ENCODE peak calls at places on chromosome 11, in eight cellular contexts. K is right cardiac atrium; P is esophagus muscularis mucosa; R is neuronal stem cell; O is CD8-positive, alpha-beta T cell; X is psoas muscle; Y is CD8-positive, alpha-beta memory T cell; U is HCT116. D is an unnamed sample.
A peak's percentile ranks its signal among the peaks of the same experiment; 100 is the strongest.

GRCh38 chr11:2898366-2899079 is 12.9 kb upstream of the CDKN1C start:
- DNase-seq in K (peak; percentile 63), P (peak; percentile 94), R (no peak), O (peak; percentile 72), X (peak; percentile 76), Y (peak; percentile 47), U (no peak), D (no peak)

GRCh38 chr11:103731681-103732080 is 304.8 kb upstream of the DDI1 start:
- DNase-seq in K (no peak), P (no peak), R (no peak), O (no peak), X (no peak), Y (no peak), U (no peak), D (no peak)

GRCh38 chr11:2219318-2220017 is 47.9 kb upstream of the TH start:
- DNase-seq in K (no peak), P (peak; percentile 57), R (no peak), O (no peak), X (no peak), Y (no peak), U (no peak), D (no peak)

GRCh38 chr11:123286255-123286654 is 91.2 kb upstream of the CLMP start:
- DNase-seq in K (no peak), P (no peak), R (no peak), O (no peak), X (no peak), Y (no peak), U (no peak), D (no peak)

GRCh38 chr11:95322546-95322945 is 91.5 kb upstream of the SESN3 start:
- DNase-seq in K (no peak), P (no peak), R (no peak), O (no peak), X (no peak), Y (no peak), U (no peak), D (no peak)

GRCh38 chr11:897226-898159 is 13.1 kb downstream of the CHID1 start:
- DNase-seq in K (peak; percentile 46), P (no peak), R (no peak), O (no peak), X (no peak), Y (no peak), U (no peak), D (no peak)

GRCh38 chr11:16126361-16126760 is 230.0 kb downstream of the SOX6 start:
- DNase-seq in K (no peak), P (no peak), R (no peak), O (no peak), X (no peak), Y (no peak), U (no peak), D (no peak)

GRCh38 chr11:79582434-79582833 is 141.6 kb upstream of the TENM4 start:
- DNase-seq in K (no peak), P (no peak), R (no peak), O (no peak), X (no peak), Y (no peak), U (no peak), D (no peak)

GRCh38 chr11:128343134-128343514 is 244.2 kb downstream of the ETS1 start:
- DNase-seq in K (no peak), P (no peak), R (no peak), O (no peak), X (no peak), Y (no peak), U (no peak), D (no peak)

GRCh38 chr11:62652156-62653006 is 721 bp downstream of the INTS5 start:
- DNase-seq in K (no peak), P (no peak), R (no peak), O (no peak), X (no peak), Y (peak; percentile 65), U (no peak), D (no peak)

GRCh38 chr11:45560153-45560934 is 105.1 kb downstream of the CHST1 start:
- DNase-seq in K (peak; percentile 21), P (no peak), R (no peak), O (no peak), X (peak; percentile 78), Y (no peak), U (no peak), D (no peak)

GRCh38 chr11:80846442-80846841 is 1405.6 kb upstream of the TENM4 start:
- DNase-seq in K (no peak), P (no peak), R (no peak), O (no peak), X (no peak), Y (no peak), U (no peak), D (no peak)

GRCh38 chr11:80846979-80847378 is 1406.1 kb upstream of the TENM4 start:
- DNase-seq in K (no peak), P (no peak), R (no peak), O (no peak), X (no peak), Y (no peak), U (no peak), D (no peak)

GRCh38 chr11:80843266-80843974 is 1402.6 kb upstream of the TENM4 start:
- DNase-seq in K (no peak), P (no peak), R (no peak), O (no peak), X (no peak), Y (no peak), U (no peak), D (no peak)

GRCh38 chr11:80841716-80842115 is 1400.9 kb upstream of the TENM4 start:
- DNase-seq in K (no peak), P (no peak), R (no peak), O (no peak), X (no peak), Y (no peak), U (no peak), D (no peak)

DNA sequence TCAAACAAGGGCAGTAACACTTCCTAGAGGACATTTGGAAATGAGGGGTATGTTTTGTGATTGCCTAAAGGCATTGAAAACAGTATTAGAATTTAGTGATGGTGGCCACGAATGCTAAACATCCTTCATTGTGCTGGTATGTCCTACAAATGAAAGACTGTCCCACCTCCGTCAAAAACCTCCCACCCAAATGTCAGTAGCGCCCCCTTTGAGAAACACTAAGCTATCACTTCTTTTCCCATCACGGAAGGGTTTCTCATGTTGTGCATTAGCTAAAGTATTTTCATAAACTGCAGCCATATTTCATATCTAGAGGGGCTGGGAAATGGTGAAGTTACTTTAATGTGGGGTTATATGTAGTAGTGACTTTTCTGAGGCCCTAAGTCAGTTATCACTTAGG is 1403.3 kb upstream of the TENM4 start:
- DNase-seq in K (no peak), P (no peak), R (no peak), O (no peak), X (no peak), Y (no peak), U (no peak), D (no peak)
- H3K9me3 ChIP-seq in K (no peaks in the 10 kb centered on the region), P (no peaks in the 10 kb centered on the region), R (no peaks in the 10 kb centered on the region), O (no peaks in the 10 kb centered on the region), X (no peaks in the 10 kb centered on the region), Y (no peaks in the 10 kb centered on the region), U (no peaks in the 10 kb centered on the region), D (no peaks in the 10 kb centered on the region)

GRCh38 chr11:97732011-97732632 is 1288.6 kb upstream of the CNTN5 start:
- DNase-seq in K (no peak), P (no peak), R (no peak), O (no peak), X (no peak), Y (no peak), U (no peak), D (no peak)

DNA sequence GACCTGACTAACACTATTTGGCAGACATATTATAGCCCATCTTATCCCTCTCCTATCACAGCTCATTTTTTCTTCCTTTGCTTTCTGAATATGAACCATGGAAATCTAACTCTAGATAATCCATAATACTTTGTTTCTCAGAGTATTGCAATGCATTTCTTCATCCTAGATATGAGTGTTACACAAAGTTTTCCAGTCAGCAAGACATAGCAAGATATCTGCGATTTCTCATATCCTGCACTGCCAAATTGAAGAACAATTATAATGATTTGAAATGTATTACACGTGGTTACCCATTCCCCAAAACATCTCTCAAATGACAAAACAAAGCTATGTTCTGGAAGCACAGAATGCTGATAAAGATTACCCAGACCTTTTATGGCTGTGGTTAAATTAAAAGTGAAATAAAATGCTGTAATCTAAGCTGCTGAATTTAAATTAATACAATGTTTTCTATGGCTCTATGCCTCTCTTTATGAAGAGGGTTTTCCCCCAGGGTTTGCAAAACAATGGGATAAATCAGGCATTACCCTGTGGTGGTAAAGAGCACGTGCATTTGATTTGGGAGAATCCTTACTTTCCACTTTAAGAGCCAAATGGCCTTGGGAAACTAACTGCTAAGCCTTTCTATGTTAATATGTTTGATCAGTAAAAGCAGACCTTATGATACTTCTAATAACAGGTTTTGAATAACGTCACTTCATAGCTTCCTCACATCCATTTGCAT is 1291.0 kb upstream of the CNTN5 start:
- DNase-seq in K (no peak), P (no peak), R (no peak), O (no peak), X (no peak), Y (no peak), U (no peak), D (no peak)
- H3K9me3 ChIP-seq in K (no peaks in the 10 kb centered on the region), P (no peaks in the 10 kb centered on the region), R (no peaks in the 10 kb centered on the region), O (no peaks in the 10 kb centered on the region), X (no peaks in the 10 kb centered on the region), Y (no peaks in the 10 kb centered on the region), U (peaks cover 8% of the 10 kb centered on the region), D (no peaks in the 10 kb centered on the region)

GRCh38 chr11:37527545-37527944 is 929.5 kb upstream of the RAG2 start:
- DNase-seq in K (no peak), P (no peak), R (no peak), O (no peak), X (no peak), Y (no peak), U (no peak), D (no peak)
- H3K9me3 ChIP-seq in K (no peaks in the 10 kb centered on the region), P (no peaks in the 10 kb centered on the region), R (no peaks in the 10 kb centered on the region), O (no peaks in the 10 kb centered on the region), X (no peaks in the 10 kb centered on the region), Y (no peaks in the 10 kb centered on the region), U (peaks cover 3% of the 10 kb centered on the region), D (no peaks in the 10 kb centered on the region)

DNA sequence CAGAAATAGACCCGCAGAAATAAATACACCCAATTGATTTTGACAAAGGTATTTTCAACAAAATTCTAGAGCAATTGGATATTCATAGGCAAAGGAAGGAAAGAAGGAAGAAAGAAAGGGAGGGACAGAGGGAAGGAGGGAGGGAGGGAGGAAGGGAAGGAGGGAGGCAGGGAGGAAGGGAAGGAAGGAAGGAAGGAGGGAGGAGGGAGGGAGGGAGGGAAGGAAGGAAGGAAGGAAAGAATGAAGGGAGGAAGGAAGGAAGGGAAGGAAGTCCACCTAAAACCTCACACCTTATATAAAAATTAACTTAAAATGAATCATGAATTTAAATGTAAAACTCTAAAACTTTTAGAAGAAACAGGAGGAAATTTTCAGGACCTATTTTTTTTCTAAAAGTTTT is 94.2 kb upstream of the USP47 start:
- DNase-seq in K (no peak), P (no peak), R (no peak), O (no peak), X (no peak), Y (no peak), U (no peak), D (no peak)
- H3K9me3 ChIP-seq in K (no peaks in the 10 kb centered on the region), P (no peaks in the 10 kb centered on the region), R (no peaks in the 10 kb centered on the region), O (no peaks in the 10 kb centered on the region), X (no peaks in the 10 kb centered on the region), Y (no peaks in the 10 kb centered on the region), U (no peaks in the 10 kb centered on the region), D (no peaks in the 10 kb centered on the region)

DNA sequence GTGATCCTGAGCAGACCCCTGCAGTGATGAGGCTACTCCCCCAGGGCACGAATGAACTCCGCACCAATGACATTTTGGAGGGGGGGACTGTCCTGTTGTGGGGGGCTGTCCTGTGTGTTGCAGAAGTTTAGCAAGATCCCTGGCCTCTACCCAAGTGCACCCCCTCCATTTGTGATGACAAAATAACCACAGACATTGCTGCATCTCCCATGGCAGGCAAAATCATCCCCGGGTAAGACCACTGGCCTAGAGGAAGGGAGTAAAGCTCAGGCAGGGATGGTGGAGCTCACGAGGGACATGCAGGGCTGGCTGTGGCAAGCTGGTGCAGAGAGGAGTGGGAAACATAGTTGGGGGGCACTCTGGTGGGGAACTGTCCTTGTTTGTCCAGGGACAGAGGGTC is 40.6 kb downstream of the NECTIN1 start:
- DNase-seq in K (no peak), P (no peak), R (no peak), O (no peak), X (no peak), Y (no peak), U (no peak), D (no peak)
- H3K9me3 ChIP-seq in K (no peaks in the 10 kb centered on the region), P (no peaks in the 10 kb centered on the region), R (no peaks in the 10 kb centered on the region), O (no peaks in the 10 kb centered on the region), X (no peaks in the 10 kb centered on the region), Y (no peaks in the 10 kb centered on the region), U (no peaks in the 10 kb centered on the region), D (no peaks in the 10 kb centered on the region)